ENCODE peak calls at places on chromosome 3, in five cellular contexts. S, K, U, M and J are unnamed samples.

GRCh38 chr3:4614070-4614469 is 120.9 kb downstream of the ITPR1 start:
- DNase-seq in S (no peak), K (no peak), U (no peak), M (no peak), J (no peak)

GRCh38 chr3:8769088-8769822 is at the start of gene OXTR:
- DNase-seq in S (peak), K (peak), U (peak), M (peak), J (peak)

GRCh38 chr3:66418432-66419052 is 82.3 kb downstream of the LRIG1 start:
- DNase-seq in S (no peak), K (no peak), U (no peak), M (no peak), J (no peak)

GRCh38 chr3:140748903-140749302 is 71.0 kb downstream of the TRIM42 start:
- DNase-seq in S (no peak), K (no peak), U (no peak), M (no peak), J (no peak)

GRCh38 chr3:158159714-158160113 is 49.8 kb downstream of the RSRC1 start:
- DNase-seq in S (no peak), K (no peak), U (no peak), M (no peak), J (no peak)

GRCh38 chr3:8253201-8253600 is 248.4 kb upstream of the LMCD1 start:
- DNase-seq in S (no peak), K (no peak), U (no peak), M (no peak), J (no peak)

GRCh38 chr3:121660356-121661171 is at the start of gene HCLS1:
- DNase-seq in S (no peak), K (peak), U (no peak), M (peak), J (no peak)

GRCh38 chr3:175346573-175347356 is 487.6 kb downstream of the NAALADL2 start:
- DNase-seq in S (peak), K (peak), U (peak), M (no peak), J (peak)

GRCh38 chr3:140904521-140904920 is 37.1 kb upstream of the SLC25A36 start:
- DNase-seq in S (no peak), K (no peak), U (no peak), M (no peak), J (no peak)

GRCh38 chr3:23161896-23162570 is 41.1 kb upstream of the UBE2E2 start:
- DNase-seq in S (no peak), K (no peak), U (no peak), M (no peak), J (no peak)

GRCh38 chr3:13648744-13649096 is 99.8 kb downstream of the FBLN2 start:
- DNase-seq in S (no peak), K (no peak), U (no peak), M (no peak), J (no peak)

GRCh38 chr3:127105996-127106855 is 86.7 kb upstream of the PRR23E start:
- DNase-seq in S (no peak), K (no peak), U (no peak), M (no peak), J (no peak)

GRCh38 chr3:181302960-181303359 is 313.4 kb upstream of the DNAJC19 start:
- DNase-seq in S (no peak), K (no peak), U (no peak), M (no peak), J (no peak)

GRCh38 chr3:74465652-74466415 is 148.6 kb downstream of the CNTN3 start:
- DNase-seq in S (peak), K (no peak), U (no peak), M (no peak), J (no peak)

GRCh38 chr3:71050521-71051258 is 532.8 kb downstream of the FOXP1 start:
- DNase-seq in S (no peak), K (no peak), U (no peak), M (no peak), J (no peak)

DNA sequence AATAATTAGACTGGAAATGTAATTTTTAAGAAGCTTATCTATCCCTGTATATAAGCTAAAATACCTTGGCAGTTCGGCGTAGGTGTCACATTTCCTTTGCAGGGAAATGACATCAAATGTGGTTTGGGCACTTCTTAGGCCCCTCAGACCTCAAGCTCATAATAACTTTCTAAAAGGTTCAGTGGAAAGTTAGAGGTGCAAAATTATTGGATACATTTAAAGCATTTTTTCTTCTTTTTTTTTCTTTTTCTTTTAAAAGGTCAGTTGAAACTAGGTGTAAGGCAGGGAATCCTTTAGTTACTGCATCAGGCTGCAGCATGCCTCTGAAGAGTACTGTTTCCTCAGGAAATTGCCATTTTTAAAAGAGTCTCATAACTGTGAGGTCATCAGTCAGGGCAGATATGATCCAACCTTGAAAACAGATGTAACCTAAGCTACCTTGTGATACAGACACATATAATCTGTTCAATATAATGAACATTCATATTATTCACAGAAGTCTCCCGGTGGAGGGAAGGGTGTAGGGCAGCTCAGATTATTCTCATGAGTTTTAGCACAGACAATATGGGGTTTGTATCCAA is 4.8 kb downstream of the SACM1L start:
- DNase-seq in S (no peak), K (no peak), U (no peak), M (no peak), J (no peak)
- TF ChIP-seq CTCF in S (no peak), K (no peak), U (no peak), M (no peak), J (no peak)

DNA sequence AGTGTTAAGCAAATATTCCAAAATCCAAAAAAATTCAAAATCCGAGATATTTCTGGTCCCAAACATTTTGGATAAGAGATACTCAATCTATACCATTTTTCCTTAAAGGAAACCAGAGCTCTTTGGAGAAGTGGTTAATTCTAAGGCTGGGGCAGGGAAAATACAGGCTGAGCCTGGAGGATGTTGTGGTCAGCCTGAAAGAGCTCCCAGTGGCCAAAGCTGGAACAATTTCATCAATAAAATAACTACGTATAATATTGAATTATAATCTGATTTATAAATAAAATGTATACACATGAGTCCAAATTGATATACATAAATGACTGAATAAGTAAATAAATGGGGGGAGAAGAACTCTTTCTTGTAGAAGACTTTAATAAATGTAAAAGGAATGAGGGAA is 24.6 kb downstream of the PPARG start:
- DNase-seq in S (no peak), K (no peak), U (no peak), M (no peak), J (no peak)
- TF ChIP-seq CTCF in S (no peak), K (no peak), U (peak), M (no peak), J (no peak)

GRCh38 chr3:57582470-57583168 is 14.5 kb downstream of the ARF4 start:
- DNase-seq in S (no peak), K (no peak), U (no peak), M (no peak), J (no peak)
- TF ChIP-seq CTCF in S (no peak), K (peak), U (peak), M (no peak), J (no peak)

GRCh38 chr3:108099679-108100428 is 9.0 kb upstream of the CD47 start:
- DNase-seq in S (no peak), K (no peak), U (no peak), M (peak), J (no peak)

GRCh38 chr3:108103971-108104797 is 13.4 kb upstream of the CD47 start:
- DNase-seq in S (no peak), K (no peak), U (no peak), M (no peak), J (no peak)

GRCh38 chr3:108103040-108103751 is 12.4 kb upstream of the CD47 start:
- DNase-seq in S (no peak), K (no peak), U (no peak), M (peak), J (no peak)

GRCh38 chr3:108100906-108101305 is 10.1 kb upstream of the CD47 start:
- DNase-seq in S (no peak), K (no peak), U (no peak), M (no peak), J (no peak)

DNA sequence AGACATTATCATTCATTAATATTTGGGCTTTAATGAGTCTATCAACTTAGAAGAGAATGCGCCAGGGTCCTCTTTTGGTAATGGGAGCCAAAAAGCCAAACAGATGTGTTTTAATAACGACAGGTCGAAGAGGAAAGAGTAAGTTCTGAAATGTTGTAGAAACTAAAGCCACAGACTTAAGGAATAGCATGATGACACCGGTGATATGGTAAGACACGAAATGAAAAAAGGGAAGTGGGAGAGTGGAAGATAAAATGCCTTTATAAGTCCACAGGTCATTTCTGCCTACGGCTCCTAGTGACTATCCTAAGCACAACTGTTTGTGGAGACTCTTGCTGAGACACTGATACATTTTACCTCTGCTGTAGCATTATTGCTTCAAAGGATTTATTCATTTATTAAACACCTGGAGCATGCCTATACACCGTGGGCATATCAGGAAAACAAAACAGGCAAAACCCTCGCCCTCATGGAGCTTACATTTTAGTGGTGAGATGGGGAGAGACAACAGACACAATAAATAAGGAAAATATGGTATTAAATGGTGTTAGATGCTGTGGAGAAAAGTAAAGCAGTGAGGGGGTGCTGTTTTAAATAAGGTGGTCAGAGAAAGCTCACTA is 11.7 kb upstream of the CD47 start:
- DNase-seq in S (no peak), K (no peak), U (no peak), M (no peak), J (no peak)
- TF ChIP-seq CTCF in S (no peak), K (no peak), U (no peak), M (no peak), J (no peak)

GRCh38 chr3:43638594-43639447 is 17.0 kb upstream of the ANO10 start:
- DNase-seq in S (no peak), K (no peak), U (no peak), M (peak), J (no peak)
- TF ChIP-seq CTCF in S (no peak), K (no peak), U (peak), M (no peak), J (no peak)

DNA sequence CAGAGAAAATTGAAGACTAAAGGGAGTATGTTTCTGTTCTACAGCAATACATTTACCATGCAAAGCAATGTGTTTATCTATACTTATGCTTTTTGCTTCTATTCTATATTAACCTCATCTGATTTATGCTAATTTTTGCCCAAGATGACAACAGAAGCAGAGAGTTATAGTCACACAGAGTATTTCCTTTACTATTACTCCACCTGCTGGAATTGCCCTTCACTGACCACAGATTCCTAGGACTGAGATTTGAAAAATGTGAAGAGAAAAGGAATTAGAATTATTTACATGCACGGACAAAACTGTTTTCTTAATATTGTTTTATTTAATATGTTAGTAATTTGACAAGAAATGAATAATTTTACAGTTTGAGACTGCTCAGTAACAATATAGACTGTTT is 745.6 kb downstream of the VGLL3 start:
- DNase-seq in S (no peak), K (no peak), U (no peak), M (no peak), J (no peak)
- TF ChIP-seq CTCF in S (no peak), K (peak), U (peak), M (no peak), J (no peak)